ENCODE peak calls at places on chromosomes 4 and X, in ten cellular contexts. One of them, this sample, is unnamed.

GRCh38 chr4:94534401-94535312 is 82.9 kb downstream of the PDLIM5 start:
- DNase-seq in IMR-90: no peak
- DNase-seq in lower lobe of right lung: no peak
- DNase-seq in upper lobe of right lung: no peak
- DNase-seq in tibial artery: no peak
- DNase-seq in Peyer's patch: no peak
- DNase-seq in AG04450: no peak
- DNase-seq in heart right ventricle: no peak
- DNase-seq in neural progenitor cell: no peak
- DNase-seq in A673: no peak
- DNase-seq in this sample: no peak

GRCh38 chr4:41437264-41437566 is 100.7 kb upstream of the LIMCH1 start:
- DNase-seq in AG04450: no peak
- DNase-seq in IMR-90: no peak
- DNase-seq in lower lobe of right lung: no peak
- DNase-seq in A673: peak
- DNase-seq in Peyer's patch: no peak
- DNase-seq in heart right ventricle: no peak
- DNase-seq in neural progenitor cell: peak
- DNase-seq in tibial artery: no peak
- DNase-seq in upper lobe of right lung: no peak
- DNase-seq in this sample: no peak

GRCh38 chr4:118282692-118283091 is 70.1 kb downstream of the PRSS12 start:
- DNase-seq in heart right ventricle: no peak
- DNase-seq in neural progenitor cell: no peak
- DNase-seq in tibial artery: no peak
- DNase-seq in lower lobe of right lung: no peak
- DNase-seq in A673: peak
- DNase-seq in AG04450: no peak
- DNase-seq in upper lobe of right lung: no peak
- DNase-seq in IMR-90: peak
- DNase-seq in Peyer's patch: no peak
- DNase-seq in this sample: peak

GRCh38 chr4:109432203-109432602 is 1.4 kb upstream of the SEC24B start:
- DNase-seq in lower lobe of right lung: no peak
- DNase-seq in Peyer's patch: no peak
- DNase-seq in tibial artery: no peak
- DNase-seq in heart right ventricle: no peak
- DNase-seq in A673: no peak
- DNase-seq in neural progenitor cell: peak
- DNase-seq in IMR-90: no peak
- DNase-seq in upper lobe of right lung: no peak
- DNase-seq in AG04450: no peak
- DNase-seq in this sample: no peak

GRCh38 chrX:40132751-40133150 is 35.0 kb upstream of the BCOR start:
- DNase-seq in heart right ventricle: peak
- DNase-seq in AG04450: no peak
- DNase-seq in neural progenitor cell: no peak
- DNase-seq in IMR-90: peak
- DNase-seq in A673: no peak
- DNase-seq in lower lobe of right lung: peak
- DNase-seq in upper lobe of right lung: no peak
- DNase-seq in Peyer's patch: peak
- DNase-seq in tibial artery: peak
- DNase-seq in this sample: peak

GRCh38 chrX:71184803-71185495 is 38.1 kb upstream of the GJB1 start:
- DNase-seq in heart right ventricle: no peak
- DNase-seq in AG04450: no peak
- DNase-seq in Peyer's patch: no peak
- DNase-seq in lower lobe of right lung: no peak
- DNase-seq in neural progenitor cell: no peak
- DNase-seq in IMR-90: no peak
- DNase-seq in tibial artery: no peak
- DNase-seq in upper lobe of right lung: no peak
- DNase-seq in A673: no peak
- DNase-seq in this sample: no peak

GRCh38 chr4:97106161-97106560 is 1037.1 kb downstream of the STPG2 start:
- DNase-seq in A673: no peak
- DNase-seq in lower lobe of right lung: no peak
- DNase-seq in IMR-90: no peak
- DNase-seq in heart right ventricle: no peak
- DNase-seq in neural progenitor cell: no peak
- DNase-seq in Peyer's patch: no peak
- DNase-seq in upper lobe of right lung: no peak
- DNase-seq in AG04450: no peak
- DNase-seq in tibial artery: no peak
- DNase-seq in this sample: no peak

GRCh38 chr4:30920043-30920442 is 199.9 kb downstream of the PCDH7 start:
- DNase-seq in AG04450: no peak
- DNase-seq in A673: no peak
- DNase-seq in heart right ventricle: no peak
- DNase-seq in neural progenitor cell: peak
- DNase-seq in IMR-90: no peak
- DNase-seq in upper lobe of right lung: no peak
- DNase-seq in tibial artery: no peak
- DNase-seq in Peyer's patch: no peak
- DNase-seq in lower lobe of right lung: no peak
- DNase-seq in this sample: no peak

GRCh38 chr4:94112644-94113043 is 95.0 kb upstream of the SMARCAD1 start:
- DNase-seq in heart right ventricle: no peak
- DNase-seq in A673: no peak
- DNase-seq in neural progenitor cell: no peak
- DNase-seq in Peyer's patch: no peak
- DNase-seq in lower lobe of right lung: no peak
- DNase-seq in upper lobe of right lung: no peak
- DNase-seq in AG04450: no peak
- DNase-seq in IMR-90: no peak
- DNase-seq in tibial artery: no peak
- DNase-seq in this sample: no peak

GRCh38 chrX:111447298-111447697 is 35.3 kb upstream of the DCX start:
- DNase-seq in tibial artery: no peak
- DNase-seq in neural progenitor cell: peak
- DNase-seq in Peyer's patch: no peak
- DNase-seq in upper lobe of right lung: no peak
- DNase-seq in A673: peak
- DNase-seq in AG04450: no peak
- DNase-seq in heart right ventricle: no peak
- DNase-seq in lower lobe of right lung: no peak
- DNase-seq in IMR-90: no peak
- DNase-seq in this sample: no peak

GRCh38 chr4:128107766-128108165 is 46.7 kb downstream of the LARP1B start:
- DNase-seq in AG04450: peak
- DNase-seq in A673: no peak
- DNase-seq in upper lobe of right lung: no peak
- DNase-seq in neural progenitor cell: no peak
- DNase-seq in Peyer's patch: no peak
- DNase-seq in IMR-90: peak
- DNase-seq in tibial artery: no peak
- DNase-seq in lower lobe of right lung: no peak
- DNase-seq in heart right ventricle: no peak
- DNase-seq in this sample: no peak

GRCh38 chr4:74217365-74217764 is 59.4 kb downstream of the MTHFD2L start:
- DNase-seq in IMR-90: peak
- DNase-seq in neural progenitor cell: no peak
- DNase-seq in upper lobe of right lung: no peak
- DNase-seq in lower lobe of right lung: no peak
- DNase-seq in Peyer's patch: no peak
- DNase-seq in tibial artery: no peak
- DNase-seq in heart right ventricle: no peak
- DNase-seq in AG04450: no peak
- DNase-seq in A673: no peak
- DNase-seq in this sample: no peak

GRCh38 chrX:103571121-103571520 is 14.2 kb upstream of the TCEAL4 start:
- DNase-seq in lower lobe of right lung: no peak
- DNase-seq in A673: no peak
- DNase-seq in tibial artery: no peak
- DNase-seq in IMR-90: no peak
- DNase-seq in Peyer's patch: no peak
- DNase-seq in upper lobe of right lung: no peak
- DNase-seq in neural progenitor cell: no peak
- DNase-seq in heart right ventricle: no peak
- DNase-seq in AG04450: no peak
- DNase-seq in this sample: no peak

GRCh38 chrX:37998586-37999267 is 7.6 kb upstream of the SYTL5 start:
- DNase-seq in AG04450: no peak
- DNase-seq in upper lobe of right lung: no peak
- DNase-seq in Peyer's patch: no peak
- DNase-seq in lower lobe of right lung: no peak
- DNase-seq in A673: no peak
- DNase-seq in tibial artery: no peak
- DNase-seq in IMR-90: peak
- DNase-seq in neural progenitor cell: no peak
- DNase-seq in heart right ventricle: no peak
- DNase-seq in this sample: peak

GRCh38 chr4:105715692-105716278 is 7.2 kb downstream of the GSTCD start:
- DNase-seq in AG04450: no peak
- DNase-seq in neural progenitor cell: peak
- DNase-seq in heart right ventricle: no peak
- DNase-seq in IMR-90: peak
- DNase-seq in tibial artery: no peak
- DNase-seq in lower lobe of right lung: no peak
- DNase-seq in Peyer's patch: no peak
- DNase-seq in A673: peak
- DNase-seq in upper lobe of right lung: no peak
- DNase-seq in this sample: peak
- H3K27ac ChIP-seq in AG04450: no peak
- H3K27ac ChIP-seq in neural progenitor cell: no peak
- H3K27ac ChIP-seq in heart right ventricle: no peak
- H3K27ac ChIP-seq in IMR-90: no peak
- H3K27ac ChIP-seq in tibial artery: no peak
- H3K27ac ChIP-seq in lower lobe of right lung: no peak
- H3K27ac ChIP-seq in Peyer's patch: no peak
- H3K27ac ChIP-seq in A673: no peak
- H3K27ac ChIP-seq in upper lobe of right lung: no peak
- H3K27ac ChIP-seq in this sample: no peak

DNA sequence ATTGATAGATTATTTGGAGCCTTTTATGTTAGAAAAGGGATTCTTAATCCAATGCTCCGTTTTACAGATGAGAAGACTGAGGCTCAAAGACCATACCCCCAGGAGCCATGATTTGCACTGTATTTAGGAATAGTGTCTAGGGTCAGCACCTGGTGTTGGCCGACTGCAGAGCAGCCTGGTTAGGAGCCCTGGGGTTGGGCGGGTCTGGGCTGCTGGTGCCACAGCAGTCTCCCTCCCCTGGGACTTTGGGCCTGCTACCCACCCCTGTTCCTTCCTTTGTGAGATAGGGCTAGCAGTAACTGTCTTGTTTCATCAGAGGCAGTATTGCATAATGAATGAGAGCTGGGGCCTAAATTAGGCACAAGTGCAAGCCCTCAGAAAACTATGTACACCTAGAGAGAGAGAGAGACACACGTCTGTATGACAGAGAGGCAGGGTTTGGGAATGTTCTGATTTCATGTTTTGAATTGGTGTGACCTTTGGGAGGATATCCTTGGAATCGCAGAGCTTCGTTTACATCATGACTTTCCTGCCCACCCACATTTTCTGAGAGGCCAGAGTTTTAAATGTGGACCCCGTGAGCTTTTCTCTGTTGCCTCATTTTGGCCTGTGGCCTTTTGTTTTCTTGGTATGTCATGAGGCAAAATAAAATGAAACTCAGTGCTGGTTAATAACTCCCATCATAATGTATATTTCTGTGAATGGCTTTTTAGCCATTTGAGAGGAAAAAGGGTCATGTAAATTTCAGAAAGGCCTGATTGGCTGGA is 111.8 kb downstream of the PTTG2 start:
- DNase-seq in neural progenitor cell: no peak
- DNase-seq in lower lobe of right lung: peak
- DNase-seq in upper lobe of right lung: peak
- DNase-seq in A673: peak
- DNase-seq in AG04450: no peak
- DNase-seq in IMR-90: peak
- DNase-seq in tibial artery: no peak
- DNase-seq in Peyer's patch: no peak
- DNase-seq in heart right ventricle: no peak
- DNase-seq in this sample: no peak
- TF ChIP-seq CTCF in neural progenitor cell: no peak
- TF ChIP-seq CTCF in lower lobe of right lung: no peak
- TF ChIP-seq CTCF in upper lobe of right lung: no peak
- TF ChIP-seq CTCF in A673: no peak
- TF ChIP-seq CTCF in AG04450: no peak
- TF ChIP-seq CTCF in IMR-90: no peak
- TF ChIP-seq CTCF in tibial artery: no peak
- TF ChIP-seq CTCF in Peyer's patch: no peak
- TF ChIP-seq CTCF in heart right ventricle: peak
- TF ChIP-seq CTCF in this sample: no peak

DNA sequence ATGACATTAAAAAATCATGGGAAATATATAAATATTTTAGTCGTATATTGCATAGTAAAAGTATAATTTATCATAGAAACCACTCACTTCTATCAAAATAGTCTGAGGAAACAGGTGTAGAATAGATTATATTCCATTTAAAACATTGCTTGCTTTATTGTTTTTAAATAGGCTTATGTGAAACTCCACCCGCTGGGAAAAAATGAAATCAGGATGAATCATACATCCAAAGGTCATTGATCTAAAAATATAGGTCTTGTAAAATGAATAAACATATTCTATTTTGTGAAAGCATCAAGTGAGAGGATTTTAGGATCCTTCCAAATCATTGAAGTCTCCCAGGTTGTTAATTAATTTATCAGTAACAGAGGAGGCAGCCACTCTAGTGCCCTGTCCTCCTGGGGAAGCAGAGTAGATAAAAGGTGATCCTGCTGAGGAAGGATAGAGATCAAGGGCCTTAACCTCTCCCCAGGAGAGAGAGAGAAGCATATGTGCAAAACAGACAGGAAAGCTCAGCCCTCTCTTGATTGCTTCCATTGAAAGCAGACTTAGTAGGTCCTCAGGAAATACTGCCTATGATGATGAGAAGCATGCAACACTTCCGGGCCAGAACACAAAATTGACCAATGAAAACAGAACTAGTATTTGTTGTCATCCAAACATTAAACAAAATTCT is 96.8 kb upstream of the MAP9 start:
- DNase-seq in tibial artery: no peak
- DNase-seq in neural progenitor cell: no peak
- DNase-seq in heart right ventricle: no peak
- DNase-seq in upper lobe of right lung: no peak
- DNase-seq in Peyer's patch: no peak
- DNase-seq in AG04450: no peak
- DNase-seq in lower lobe of right lung: no peak
- DNase-seq in A673: no peak
- DNase-seq in IMR-90: peak
- DNase-seq in this sample: no peak
- H3K27ac ChIP-seq in tibial artery: peak
- H3K27ac ChIP-seq in neural progenitor cell: no peak
- H3K27ac ChIP-seq in heart right ventricle: no peak
- H3K27ac ChIP-seq in upper lobe of right lung: no peak
- H3K27ac ChIP-seq in Peyer's patch: no peak
- H3K27ac ChIP-seq in AG04450: no peak
- H3K27ac ChIP-seq in lower lobe of right lung: no peak
- H3K27ac ChIP-seq in A673: no peak
- H3K27ac ChIP-seq in IMR-90: no peak
- H3K27ac ChIP-seq in this sample: no peak

DNA sequence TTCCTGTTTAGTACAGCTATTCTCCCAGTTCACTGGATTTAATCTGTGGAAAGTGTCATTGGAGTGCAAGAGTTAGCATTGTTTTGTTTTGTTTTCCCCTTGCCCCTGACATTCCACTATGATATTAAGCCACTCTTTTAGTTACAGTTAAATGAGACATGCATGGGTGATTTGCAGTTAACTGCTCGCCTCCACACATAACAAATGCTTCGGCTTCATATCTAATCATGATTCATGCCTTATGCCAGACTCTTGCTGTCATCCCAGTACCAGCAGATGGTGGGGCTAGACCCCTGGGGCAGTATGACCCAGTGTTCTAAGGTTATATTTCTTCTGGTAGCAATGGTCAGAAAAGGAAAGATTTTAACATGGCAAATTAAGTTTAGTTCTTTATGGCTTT is 80.1 kb downstream of the RAP1GDS1 start:
- DNase-seq in AG04450: no peak
- DNase-seq in lower lobe of right lung: no peak
- DNase-seq in upper lobe of right lung: no peak
- DNase-seq in neural progenitor cell: no peak
- DNase-seq in IMR-90: peak
- DNase-seq in A673: peak
- DNase-seq in Peyer's patch: no peak
- DNase-seq in tibial artery: no peak
- DNase-seq in heart right ventricle: no peak
- DNase-seq in this sample: no peak
- TF ChIP-seq CTCF in AG04450: no peak
- TF ChIP-seq CTCF in lower lobe of right lung: no peak
- TF ChIP-seq CTCF in upper lobe of right lung: no peak
- TF ChIP-seq CTCF in neural progenitor cell: no peak
- TF ChIP-seq CTCF in IMR-90: no peak
- TF ChIP-seq CTCF in A673: no peak
- TF ChIP-seq CTCF in Peyer's patch: no peak
- TF ChIP-seq CTCF in tibial artery: no peak
- TF ChIP-seq CTCF in heart right ventricle: no peak
- TF ChIP-seq CTCF in this sample: no peak

This sample was measured in RWPE1.